ENCODE peak calls at places on chromosomes 7 and 10, in seven cellular contexts. One of them, this sample, is unnamed.

GRCh38 chr10:126813432-126813831 is 91.8 kb upstream of the DOCK1 start:
- DNase-seq in 8988T: no peak
- DNase-seq in A549: no peak
- DNase-seq in ureter: no peak
- DNase-seq in fibroblast of lung: no peak
- DNase-seq in activated CD4-positive, alpha-beta memory T cell treated with anti-CD3 and anti-CD28 coated beads, Interleukin-2, amount 10 ng/mL, durations not matched to agents 7 days and 5 days: no peak
- DNase-seq in B cell: no peak
- DNase-seq in this sample: no peak

GRCh38 chr10:43206391-43207235 is 60.3 kb downstream of the RASGEF1A start:
- DNase-seq in 8988T: peak; percentile 9
- DNase-seq in A549: no peak
- DNase-seq in ureter: peak; percentile 35
- DNase-seq in fibroblast of lung: no peak
- DNase-seq in activated CD4-positive, alpha-beta memory T cell treated with anti-CD3 and anti-CD28 coated beads, Interleukin-2, amount 10 ng/mL, durations not matched to agents 7 days and 5 days: peak; percentile 12
- DNase-seq in B cell: peak; percentile 24
- DNase-seq in this sample: no peak

GRCh38 chr10:84177541-84178386 is 4.2 kb downstream of the GPR15LG start:
- DNase-seq in 8988T: no peak
- DNase-seq in A549: no peak
- DNase-seq in ureter: no peak
- DNase-seq in fibroblast of lung: no peak
- DNase-seq in activated CD4-positive, alpha-beta memory T cell treated with anti-CD3 and anti-CD28 coated beads, Interleukin-2, amount 10 ng/mL, durations not matched to agents 7 days and 5 days: peak; percentile 76
- DNase-seq in B cell: no peak
- DNase-seq in this sample: no peak

GRCh38 chr10:73894245-73894971 is 16.5 kb upstream of the PLAU start:
- DNase-seq in 8988T: no peak
- DNase-seq in A549: no peak
- DNase-seq in ureter: no peak
- DNase-seq in fibroblast of lung: peak; percentile 73
- DNase-seq in activated CD4-positive, alpha-beta memory T cell treated with anti-CD3 and anti-CD28 coated beads, Interleukin-2, amount 10 ng/mL, durations not matched to agents 7 days and 5 days: peak; percentile 40
- DNase-seq in B cell: no peak
- DNase-seq in this sample: no peak

GRCh38 chr10:94279835-94280709 is 82.7 kb downstream of the NOC3L start:
- DNase-seq in 8988T: peak; percentile 15
- DNase-seq in A549: peak; percentile 34
- DNase-seq in ureter: peak; percentile 53
- DNase-seq in fibroblast of lung: peak; percentile 57
- DNase-seq in activated CD4-positive, alpha-beta memory T cell treated with anti-CD3 and anti-CD28 coated beads, Interleukin-2, amount 10 ng/mL, durations not matched to agents 7 days and 5 days: peak; percentile 64
- DNase-seq in B cell: peak; percentile 29
- DNase-seq in this sample: peak; percentile 7

GRCh38 chr10:68562666-68563522 is 2.8 kb downstream of the TET1 start:
- DNase-seq in 8988T: no peak
- DNase-seq in A549: no peak
- DNase-seq in ureter: no peak
- DNase-seq in fibroblast of lung: peak; percentile 75
- DNase-seq in activated CD4-positive, alpha-beta memory T cell treated with anti-CD3 and anti-CD28 coated beads, Interleukin-2, amount 10 ng/mL, durations not matched to agents 7 days and 5 days: no peak
- DNase-seq in B cell: no peak
- DNase-seq in this sample: no peak

GRCh38 chr7:140542226-140542625 is 62.9 kb upstream of the MKRN1 start:
- DNase-seq in 8988T: no peak
- DNase-seq in A549: no peak
- DNase-seq in ureter: no peak
- DNase-seq in fibroblast of lung: peak; percentile 71
- DNase-seq in activated CD4-positive, alpha-beta memory T cell treated with anti-CD3 and anti-CD28 coated beads, Interleukin-2, amount 10 ng/mL, durations not matched to agents 7 days and 5 days: no peak
- DNase-seq in B cell: no peak
- DNase-seq in this sample: no peak

GRCh38 chr7:140533394-140533872 is 54.1 kb upstream of the MKRN1 start:
- DNase-seq in 8988T: no peak
- DNase-seq in A549: no peak
- DNase-seq in ureter: no peak
- DNase-seq in fibroblast of lung: no peak
- DNase-seq in activated CD4-positive, alpha-beta memory T cell treated with anti-CD3 and anti-CD28 coated beads, Interleukin-2, amount 10 ng/mL, durations not matched to agents 7 days and 5 days: no peak
- DNase-seq in B cell: no peak
- DNase-seq in this sample: no peak

GRCh38 chr7:146090023-146090645 is 26.5 kb upstream of the CNTNAP2 start:
- DNase-seq in 8988T: no peak
- DNase-seq in A549: peak; percentile 6
- DNase-seq in ureter: no peak
- DNase-seq in fibroblast of lung: peak; percentile 60
- DNase-seq in activated CD4-positive, alpha-beta memory T cell treated with anti-CD3 and anti-CD28 coated beads, Interleukin-2, amount 10 ng/mL, durations not matched to agents 7 days and 5 days: no peak
- DNase-seq in B cell: peak; percentile 31
- DNase-seq in this sample: peak; percentile 6

GRCh38 chr7:53340220-53340619 is 304.8 kb downstream of the POM121L12 start:
- DNase-seq in 8988T: no peak
- DNase-seq in A549: no peak
- DNase-seq in ureter: no peak
- DNase-seq in fibroblast of lung: no peak
- DNase-seq in activated CD4-positive, alpha-beta memory T cell treated with anti-CD3 and anti-CD28 coated beads, Interleukin-2, amount 10 ng/mL, durations not matched to agents 7 days and 5 days: no peak
- DNase-seq in B cell: no peak
- DNase-seq in this sample: no peak

GRCh38 chr7:1641173-1641572 is 28.9 kb upstream of the ELFN1 start:
- DNase-seq in 8988T: no peak
- DNase-seq in A549: no peak
- DNase-seq in ureter: no peak
- DNase-seq in fibroblast of lung: no peak
- DNase-seq in activated CD4-positive, alpha-beta memory T cell treated with anti-CD3 and anti-CD28 coated beads, Interleukin-2, amount 10 ng/mL, durations not matched to agents 7 days and 5 days: no peak
- DNase-seq in B cell: no peak
- DNase-seq in this sample: no peak

GRCh38 chr7:37353949-37354660 is 94.6 kb downstream of the ELMO1 start:
- DNase-seq in 8988T: no peak
- DNase-seq in A549: no peak
- DNase-seq in ureter: no peak
- DNase-seq in fibroblast of lung: no peak
- DNase-seq in activated CD4-positive, alpha-beta memory T cell treated with anti-CD3 and anti-CD28 coated beads, Interleukin-2, amount 10 ng/mL, durations not matched to agents 7 days and 5 days: no peak
- DNase-seq in B cell: no peak
- DNase-seq in this sample: no peak

GRCh38 chr7:129949292-129950133 is 3.2 kb downstream of the UBE2H start:
- DNase-seq in 8988T: no peak
- DNase-seq in A549: no peak
- DNase-seq in ureter: no peak
- DNase-seq in fibroblast of lung: peak; percentile 90
- DNase-seq in activated CD4-positive, alpha-beta memory T cell treated with anti-CD3 and anti-CD28 coated beads, Interleukin-2, amount 10 ng/mL, durations not matched to agents 7 days and 5 days: peak; percentile 31
- DNase-seq in B cell: no peak
- DNase-seq in this sample: peak; percentile 49

GRCh38 chr10:6204063-6204340 is 1.3 kb downstream of the PFKFB3 start:
- DNase-seq in 8988T: peak; percentile 62
- DNase-seq in A549: no peak
- DNase-seq in ureter: no peak
- DNase-seq in fibroblast of lung: no peak
- DNase-seq in activated CD4-positive, alpha-beta memory T cell treated with anti-CD3 and anti-CD28 coated beads, Interleukin-2, amount 10 ng/mL, durations not matched to agents 7 days and 5 days: peak; percentile 60
- DNase-seq in B cell: peak; percentile 76
- DNase-seq in this sample: no peak

GRCh38 chr7:122430710-122431109 is 126.2 kb upstream of the FEZF1 start:
- DNase-seq in 8988T: no peak
- DNase-seq in A549: no peak
- DNase-seq in ureter: no peak
- DNase-seq in fibroblast of lung: peak; percentile 64
- DNase-seq in activated CD4-positive, alpha-beta memory T cell treated with anti-CD3 and anti-CD28 coated beads, Interleukin-2, amount 10 ng/mL, durations not matched to agents 7 days and 5 days: no peak
- DNase-seq in B cell: no peak
- DNase-seq in this sample: no peak

This sample was measured in putamen.